ENCODE peak calls at places on chromosome X, in six cellular contexts. E is Peyer's patch, V is heart right ventricle, Y is K562, I is adrenal gland, N is upper lobe of right lung. F is an unnamed sample.

GRCh38 chrX:51182545-51182944 is 150.1 kb upstream of the NUDT10 start:
- DNase-seq in E (no peak), V (no peak), Y (peak; percentile 7), I (peak; percentile 12), N (no peak), F (no peak)

GRCh38 chrX:50111762-50112161 is 89.0 kb downstream of the AKAP4 start:
- DNase-seq in E (no peak), V (peak; percentile 10), Y (no peak), I (peak; percentile 34), N (peak; percentile 59), F (no peak)

GRCh38 chrX:82218361-82218760 is 1016.5 kb downstream of the SH3BGRL start:
- DNase-seq in E (no peak), V (no peak), Y (peak; percentile 2), I (no peak), N (no peak), F (peak; percentile 23)

GRCh38 chrX:40580537-40581332 is at the start of gene ATP6AP2:
- DNase-seq in E (peak; percentile 89), V (peak; percentile 87), Y (peak; percentile 96), I (peak; percentile 94), N (peak; percentile 94), F (peak; percentile 94)

GRCh38 chrX:74925210-74926088 is at the start of gene NEXMIF:
- DNase-seq in E (no peak), V (no peak), Y (no peak), I (peak; percentile 51), N (no peak), F (peak; percentile 45)

GRCh38 chrX:14875624-14876023 is 2.4 kb downstream of the MOSPD2 start:
- DNase-seq in E (no peak), V (no peak), Y (no peak), I (no peak), N (no peak), F (no peak)

GRCh38 chrX:134801267-134801666 is 143.0 kb upstream of the PLAC1 start:
- DNase-seq in E (no peak), V (no peak), Y (peak; percentile 31), I (no peak), N (no peak), F (no peak)

GRCh38 chrX:103531002-103531401 is 11.7 kb upstream of the RAB40A start:
- DNase-seq in E (no peak), V (no peak), Y (no peak), I (no peak), N (no peak), F (peak; percentile 85)

GRCh38 chrX:12894074-12894691 is 12.2 kb upstream of the TLR8 start:
- DNase-seq in E (peak; percentile 50), V (no peak), Y (peak; percentile 37), I (peak; percentile 17), N (no peak), F (peak; percentile 15)

GRCh38 chrX:151713859-151714258 is 2.0 kb upstream of the FATE1 start:
- DNase-seq in E (no peak), V (no peak), Y (peak; percentile 55), I (no peak), N (no peak), F (peak; percentile 22)

GRCh38 chrX:134542485-134542884 is 82.5 kb downstream of the HPRT1 start:
- DNase-seq in E (no peak), V (no peak), Y (peak; percentile 35), I (no peak), N (no peak), F (peak; percentile 52)

GRCh38 chrX:102975016-102975415 is 37.9 kb downstream of the RAB40AL start:
- DNase-seq in E (no peak), V (no peak), Y (no peak), I (no peak), N (no peak), F (peak; percentile 68)

GRCh38 chrX:9988762-9989161 is 21.6 kb downstream of the CLDN34 start:
- DNase-seq in E (no peak), V (no peak), Y (no peak), I (no peak), N (no peak), F (peak; percentile 28)

GRCh38 chrX:136200466-136200865 is 50.7 kb downstream of the MAP7D3 start:
- DNase-seq in E (no peak), V (no peak), Y (peak; percentile 51), I (no peak), N (no peak), F (peak; percentile 52)

GRCh38 chrX:75547783-75548182 is 24.9 kb upstream of the ZDHHC15 start:
- DNase-seq in E (no peak), V (peak; percentile 31), Y (no peak), I (peak; percentile 47), N (peak; percentile 72), F (peak; percentile 0)

GRCh38 chrX:123971963-123972362 is 10.5 kb downstream of the STAG2 start:
- DNase-seq in E (no peak), V (no peak), Y (no peak), I (no peak), N (no peak), F (no peak)

GRCh38 chrX:80808160-80808735 is 1.4 kb downstream of the BRWD3 start:
- DNase-seq in E (peak; percentile 77), V (peak; percentile 63), Y (peak; percentile 88), I (peak; percentile 76), N (peak; percentile 78), F (peak; percentile 76)

GRCh38 chrX:97328853-97329252 is 445.1 kb downstream of the RPA4 start:
- DNase-seq in E (no peak), V (no peak), Y (no peak), I (no peak), N (no peak), F (no peak)
- H3K4me1 ChIP-seq in E (no peaks in the 10 kb centered on the region), V (no peaks in the 10 kb centered on the region), Y (no peaks in the 10 kb centered on the region), I (no peaks in the 10 kb centered on the region), N (no peaks in the 10 kb centered on the region), F (peaks cover 2% of the 10 kb centered on the region)

GRCh38 chrX:119640621-119641020 is 34.4 kb upstream of the NKRF start:
- DNase-seq in E (no peak), V (no peak), Y (no peak), I (no peak), N (no peak), F (no peak)

GRCh38 chrX:119635799-119636198 is 29.6 kb upstream of the NKRF start:
- DNase-seq in E (no peak), V (no peak), Y (no peak), I (no peak), N (no peak), F (no peak)

GRCh38 chrX:119636419-119636818 is 30.2 kb upstream of the NKRF start:
- DNase-seq in E (no peak), V (no peak), Y (no peak), I (no peak), N (no peak), F (no peak)

GRCh38 chrX:119638725-119639471 is 32.7 kb upstream of the NKRF start:
- DNase-seq in E (no peak), V (no peak), Y (no peak), I (no peak), N (no peak), F (no peak)

GRCh38 chrX:119635179-119635578 is 29.0 kb upstream of the NKRF start:
- DNase-seq in E (no peak), V (no peak), Y (no peak), I (no peak), N (no peak), F (no peak)
- H3K4me1 ChIP-seq in E (no peaks in the 10 kb centered on the region), V (no peaks in the 10 kb centered on the region), Y (no peaks in the 10 kb centered on the region), I (no peaks in the 10 kb centered on the region), N (no peaks in the 10 kb centered on the region), F (no peaks in the 10 kb centered on the region)

DNA sequence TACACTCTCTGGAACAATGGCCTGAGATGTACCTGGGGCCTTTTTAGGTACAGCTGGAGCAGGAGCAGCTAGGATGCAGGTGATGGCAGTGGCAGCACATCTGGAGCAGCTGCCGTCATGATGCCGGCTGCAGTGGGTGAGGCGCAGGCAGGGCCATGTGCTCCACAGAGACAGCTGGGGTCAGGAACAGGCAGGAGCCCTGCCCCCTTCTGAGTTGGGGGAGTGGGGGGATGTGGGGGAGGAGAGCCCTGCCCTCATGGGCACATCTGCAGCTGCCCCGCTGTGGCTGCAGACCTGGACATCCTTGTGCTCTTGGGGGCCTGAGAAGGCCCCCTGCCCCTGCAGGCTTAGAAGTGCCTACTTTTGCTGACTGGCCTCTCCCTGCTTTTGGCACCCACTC is 352.8 kb upstream of the PABPC5 start:
- DNase-seq in E (no peak), V (no peak), Y (no peak), I (no peak), N (no peak), F (no peak)
- H3K4me1 ChIP-seq in E (no peaks in the 10 kb centered on the region), V (no peaks in the 10 kb centered on the region), Y (no peaks in the 10 kb centered on the region), I (no peaks in the 10 kb centered on the region), N (no peaks in the 10 kb centered on the region), F (no peaks in the 10 kb centered on the region)

GRCh38 chrX:70049406-70049805 is 332 bp downstream of the AWAT2 start:
- DNase-seq in E (no peak), V (no peak), Y (no peak), I (no peak), N (no peak), F (no peak)
- H3K4me1 ChIP-seq in E (no peaks in the 10 kb centered on the region), V (no peaks in the 10 kb centered on the region), Y (no peaks in the 10 kb centered on the region), I (no peaks in the 10 kb centered on the region), N (no peaks in the 10 kb centered on the region), F (peaks cover 14% of the 10 kb centered on the region)